ENCODE peak calls at places on chromosomes 2 and 18, in four cellular contexts. K, R, V and S are unnamed samples.

GRCh38 chr2:85712849-85713612 is 18.9 kb downstream of the GNLY start:
- DNase-seq in K (no peak), R (peak; percentile 32), V (peak; percentile 89), S (peak; percentile 30)

GRCh38 chr2:8289111-8289510 is 392.7 kb upstream of the ID2 start:
- DNase-seq in K (no peak), R (no peak), V (no peak), S (no peak)

GRCh38 chr2:209566250-209566649 is 142.4 kb downstream of the MAP2 start:
- DNase-seq in K (no peak), R (no peak), V (no peak), S (no peak)

GRCh38 chr2:192140236-192140839 is 54.4 kb downstream of the TMEFF2 start:
- DNase-seq in K (no peak), R (no peak), V (no peak), S (no peak)

GRCh38 chr2:10447300-10448207 is 573 bp downstream of the ODC1 start:
- DNase-seq in K (peak; percentile 55), R (peak; percentile 67), V (peak; percentile 51), S (peak; percentile 61)

GRCh38 chr2:233856184-233856583 is 1.8 kb upstream of the HJURP start:
- DNase-seq in K (no peak), R (no peak), V (no peak), S (no peak)

GRCh38 chr18:49970288-49970687 is 157.0 kb upstream of the ACAA2 start:
- DNase-seq in K (no peak), R (no peak), V (no peak), S (no peak)

GRCh38 chr2:85719609-85720240 is 25.6 kb downstream of the GNLY start:
- DNase-seq in K (peak; percentile 31), R (no peak), V (no peak), S (no peak)

GRCh38 chr2:101076581-101076980 is 74.5 kb downstream of the RPL31 start:
- DNase-seq in K (no peak), R (no peak), V (peak; percentile 21), S (no peak)

GRCh38 chr18:36772339-36772738 is 56.5 kb downstream of the TPGS2 start:
- DNase-seq in K (no peak), R (no peak), V (no peak), S (no peak)

GRCh38 chr2:143936758-143937562 is 583.0 kb downstream of the ZEB2 start:
- DNase-seq in K (peak; percentile 73), R (peak; percentile 59), V (peak; percentile 49), S (peak; percentile 48)

GRCh38 chr2:36618381-36618780 is 20.4 kb upstream of the FEZ2 start:
- DNase-seq in K (peak; percentile 59), R (peak; percentile 87), V (peak; percentile 76), S (peak; percentile 83)

GRCh38 chr2:240998706-240999000 is 235 bp downstream of the SNED1 start:
- DNase-seq in K (no peak), R (no peak), V (no peak), S (no peak)